ENCODE peak calls at places on chromosome 18, in nine cellular contexts. V is fibroblast of lung; N is pancreas; R is heart left ventricle; W is prostate gland; Q is PC-9; S is GM23338; U is effector memory CD4-positive, alpha-beta T cell; Y is neuronal stem cell. O is an unnamed sample. For H3K4me1 and H3K27me3, the result is how much of the 10 kb centered on the place peaks cover.

GRCh38 chr18:7754725-7755181 is 187.6 kb downstream of the PTPRM start:
- DNase-seq in W (peak), Q (no peak), U (no peak), S (no peak), V (no peak), Y (peak), N (no peak), R (no peak), O (no peak)

GRCh38 chr18:73564073-73564472 is 583.6 kb downstream of the FBXO15 start:
- DNase-seq in Q (peak), W (no peak), V (peak), U (no peak), R (no peak), N (no peak), Y (no peak), S (no peak), O (no peak)

GRCh38 chr18:77262655-77263470 is 13.2 kb downstream of the GALR1 start:
- DNase-seq in V (no peak), N (no peak), Q (peak), W (peak), S (no peak), R (no peak), Y (no peak), U (no peak), O (no peak)

GRCh38 chr18:45408218-45408617 is 207.1 kb upstream of the SLC14A2 start:
- DNase-seq in Y (no peak), N (no peak), Q (no peak), V (peak), R (no peak), U (no peak), W (no peak), S (no peak), O (no peak)

GRCh38 chr18:13615432-13615861 is 110.9 kb downstream of the FAM210A start:
- DNase-seq in R (no peak), Y (no peak), S (no peak), W (no peak), N (no peak), V (peak), U (no peak), Q (no peak), O (no peak)

GRCh38 chr18:12359515-12359927 is 17.5 kb downstream of the AFG3L2 start:
- DNase-seq in W (no peak), Y (no peak), R (no peak), S (no peak), N (no peak), U (no peak), V (peak), Q (no peak), O (no peak)

GRCh38 chr18:36284671-36285295 is 12.7 kb upstream of the FHOD3 start:
- DNase-seq in Q (peak), W (peak), R (no peak), Y (peak), S (peak), U (no peak), V (peak), N (no peak), O (no peak)

GRCh38 chr18:9876867-9877654 is 8.7 kb upstream of the TXNDC2 start:
- DNase-seq in S (peak), N (no peak), U (no peak), W (no peak), R (no peak), Y (no peak), Q (peak), V (peak), O (no peak)

GRCh38 chr18:47265197-47265596 is 13.7 kb upstream of the SKOR2 start:
- DNase-seq in U (no peak), S (no peak), W (no peak), Q (no peak), N (no peak), R (no peak), V (peak), Y (no peak), O (no peak)

GRCh38 chr18:75173125-75173432 is 35.9 kb downstream of the PTGR3 start:
- DNase-seq in Q (no peak), U (no peak), V (no peak), Y (no peak), S (peak), W (no peak), R (no peak), N (no peak), O (no peak)

GRCh38 chr18:26082475-26082874 is 7.9 kb downstream of the SS18 start:
- DNase-seq in V (peak), U (no peak), Q (no peak), R (no peak), W (no peak), N (no peak), Y (no peak), S (no peak), O (no peak)

GRCh38 chr18:22709288-22710060 is 223.7 kb upstream of the RBBP8 start:
- DNase-seq in N (no peak), S (no peak), V (peak), U (no peak), Q (no peak), Y (no peak), R (no peak), W (no peak), O (no peak)

GRCh38 chr18:76889086-76889699 is 66.8 kb downstream of the ZNF236 start:
- DNase-seq in S (no peak), R (no peak), Q (no peak), N (no peak), U (no peak), Y (no peak), W (no peak), V (no peak), O (no peak)

GRCh38 chr18:63249781-63250180 is 69.8 kb downstream of the BCL2 start:
- DNase-seq in U (no peak), Q (no peak), Y (no peak), N (no peak), W (peak), V (no peak), R (no peak), S (no peak), O (no peak)

GRCh38 chr18:37261246-37261927 is 304.2 kb downstream of the CELF4 start:
- DNase-seq in V (no peak), R (peak), N (no peak), U (no peak), W (no peak), Y (no peak), Q (no peak), S (no peak), O (peak)

GRCh38 chr18:50607374-50607933 is 47.6 kb downstream of the MAPK4 start:
- DNase-seq in S (no peak), N (no peak), W (no peak), R (no peak), V (no peak), Y (no peak), U (no peak), Q (no peak), O (no peak)

GRCh38 chr18:52337286-52337685 is 2.7 kb upstream of the DCC start:
- DNase-seq in N (no peak), S (no peak), Q (no peak), W (no peak), U (no peak), V (peak), R (no peak), Y (no peak), O (no peak)

GRCh38 chr18:76058146-76058545 is 436.9 kb downstream of the ZNF516 start:
- DNase-seq in U (no peak), W (no peak), S (no peak), R (no peak), Y (no peak), Q (no peak), V (no peak), N (no peak), O (no peak)

GRCh38 chr18:2301316-2301715 is 270.0 kb downstream of the METTL4 start:
- DNase-seq in S (no peak), Y (no peak), W (no peak), R (no peak), U (no peak), Q (no peak), V (no peak), N (no peak), O (no peak)

GRCh38 chr18:63368611-63369010 is 1.6 kb upstream of the KDSR start:
- DNase-seq in R (no peak), V (no peak), Y (no peak), W (no peak), N (no peak), Q (no peak), U (no peak), S (no peak), O (no peak)

GRCh38 chr18:39586696-39587095 is 2021.1 kb upstream of the CELF4 start:
- DNase-seq in Y (no peak), R (no peak), Q (no peak), S (no peak), V (no peak), U (no peak), W (no peak), N (no peak), O (no peak)

GRCh38 chr18:26656401-26656943 is 108.1 kb upstream of the KCTD1 start:
- DNase-seq in Y (peak), Q (no peak), W (no peak), U (no peak), N (no peak), R (no peak), V (no peak), S (no peak), O (no peak)

GRCh38 chr18:54284967-54285785 is 15.9 kb downstream of the POLI start:
- DNase-seq in Q (no peak), Y (no peak), V (peak), U (peak), R (no peak), N (no peak), S (no peak), W (no peak), O (no peak)

GRCh38 chr18:65988371-65988770 is 237.6 kb downstream of the CDH7 start:
- DNase-seq in W (no peak), U (no peak), S (no peak), R (no peak), Q (no peak), N (no peak), Y (no peak), V (no peak), O (no peak)

GRCh38 chr18:8783335-8783993 is 78.1 kb downstream of the MTCL1 start:
- DNase-seq in U (no peak), V (no peak), N (no peak), W (no peak), S (no peak), Y (no peak), Q (no peak), R (no peak), O (no peak)

GRCh38 chr18:36354989-36355388 is 57.5 kb downstream of the FHOD3 start:
- DNase-seq in Q (no peak), S (no peak), Y (no peak), W (no peak), U (no peak), N (no peak), R (no peak), V (peak), O (no peak)

GRCh38 chr18:35030234-35030989 is 10.8 kb upstream of the MAPRE2 start:
- DNase-seq in N (no peak), Y (no peak), V (no peak), Q (no peak), W (no peak), S (no peak), U (no peak), R (no peak), O (no peak)

GRCh38 chr18:35027206-35027605 is 14.0 kb upstream of the MAPRE2 start:
- DNase-seq in N (no peak), Y (no peak), Q (no peak), V (no peak), U (no peak), W (no peak), S (no peak), R (no peak), O (no peak)

GRCh38 chr18:35028556-35028955 is 12.7 kb upstream of the MAPRE2 start:
- DNase-seq in N (no peak), R (no peak), Y (no peak), V (peak), Q (no peak), W (no peak), U (no peak), S (no peak), O (no peak)

GRCh38 chr18:35029770-35030169 is 11.4 kb upstream of the MAPRE2 start:
- DNase-seq in N (no peak), R (no peak), V (no peak), Y (no peak), U (no peak), S (no peak), W (no peak), Q (no peak), O (no peak)

DNA sequence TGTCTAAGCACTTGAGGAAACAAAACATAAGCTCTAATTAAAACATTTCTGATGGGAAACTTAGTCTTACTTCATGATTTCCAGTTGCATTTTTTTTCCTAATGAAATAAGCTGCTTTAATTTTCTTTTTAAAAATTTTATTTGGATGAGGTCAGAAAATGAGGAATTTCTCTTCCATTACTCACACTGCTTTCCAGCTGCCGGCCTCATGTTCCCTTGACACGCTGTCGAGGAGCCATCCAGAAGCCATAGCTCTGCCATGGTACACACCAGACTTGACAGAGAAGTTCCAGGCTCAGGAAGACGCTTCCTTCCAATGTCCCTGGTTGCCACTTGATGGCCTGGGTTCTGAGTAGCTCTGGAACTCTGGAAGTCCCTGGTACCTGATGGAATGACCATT is 12.1 kb upstream of the MAPRE2 start:
- DNase-seq in R (no peak), S (no peak), U (no peak), Q (no peak), N (no peak), W (no peak), V (peak), Y (no peak), O (no peak)
- H3K4me3 ChIP-seq in R (no peak), S (no peak), U (peak), Q (no peak), N (no peak), W (no peak), V (no peak), Y (no peak), O (no peak)

DNA sequence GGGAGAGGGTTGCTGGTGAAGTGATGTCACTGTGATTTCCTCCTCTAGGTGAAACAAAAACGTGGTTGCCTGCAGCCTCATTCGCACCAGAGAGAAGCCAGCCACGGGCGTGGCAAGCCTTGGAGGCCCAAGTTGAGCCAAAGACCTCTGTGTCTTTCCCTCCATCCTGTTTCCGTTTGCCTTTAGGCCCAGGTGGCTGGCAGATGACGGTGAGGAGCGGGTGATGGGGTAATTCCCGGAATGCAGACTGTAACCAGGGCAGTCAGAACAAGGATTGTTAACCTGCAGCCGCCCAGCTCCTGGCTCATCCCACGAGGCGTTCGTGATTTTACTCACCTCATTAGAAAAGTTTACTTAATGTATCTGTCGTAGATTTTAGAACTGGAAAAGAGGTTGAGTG is 14.4 kb downstream of the CTIF start:
- DNase-seq in S (no peak), N (no peak), U (no peak), V (no peak), R (no peak), Q (no peak), W (no peak), Y (no peak), O (no peak)
- H3K4me1 ChIP-seq in S (under half), N (under half), U (under half), V (under half), R (under half), Q (under half), W (under half), Y (under half), O (under half)

GRCh38 chr18:78765142-78765541 is 214.5 kb upstream of the SALL3 start:
- DNase-seq in N (no peak), R (no peak), U (no peak), Y (no peak), Q (no peak), S (no peak), W (no peak), V (no peak), O (no peak)
- H3K27me3 ChIP-seq in N (under half), R (under half), U (under half), Y (under half), Q (half or more), S (under half), W (under half), V (under half), O (under half)

GRCh38 chr18:33579868-33580205 is 1.8 kb downstream of the ASXL3 start:
- DNase-seq in N (no peak), V (no peak), Q (no peak), S (no peak), W (no peak), R (no peak), U (no peak), Y (no peak), O (no peak)

GRCh38 chr18:33576999-33577687 is 876 bp upstream of the ASXL3 start:
- DNase-seq in V (no peak), Y (no peak), S (no peak), R (no peak), N (no peak), U (no peak), Q (no peak), W (no peak), O (no peak)

GRCh38 chr18:33577688-33578370 is at the start of gene ASXL3:
- DNase-seq in N (peak), W (peak), U (no peak), Q (no peak), S (peak), R (peak), V (peak), Y (peak), O (no peak)

GRCh38 chr18:33579147-33579867 is 1.3 kb downstream of the ASXL3 start:
- DNase-seq in N (no peak), V (peak), W (no peak), Y (peak), Q (no peak), S (peak), U (no peak), R (no peak), O (no peak)

DNA sequence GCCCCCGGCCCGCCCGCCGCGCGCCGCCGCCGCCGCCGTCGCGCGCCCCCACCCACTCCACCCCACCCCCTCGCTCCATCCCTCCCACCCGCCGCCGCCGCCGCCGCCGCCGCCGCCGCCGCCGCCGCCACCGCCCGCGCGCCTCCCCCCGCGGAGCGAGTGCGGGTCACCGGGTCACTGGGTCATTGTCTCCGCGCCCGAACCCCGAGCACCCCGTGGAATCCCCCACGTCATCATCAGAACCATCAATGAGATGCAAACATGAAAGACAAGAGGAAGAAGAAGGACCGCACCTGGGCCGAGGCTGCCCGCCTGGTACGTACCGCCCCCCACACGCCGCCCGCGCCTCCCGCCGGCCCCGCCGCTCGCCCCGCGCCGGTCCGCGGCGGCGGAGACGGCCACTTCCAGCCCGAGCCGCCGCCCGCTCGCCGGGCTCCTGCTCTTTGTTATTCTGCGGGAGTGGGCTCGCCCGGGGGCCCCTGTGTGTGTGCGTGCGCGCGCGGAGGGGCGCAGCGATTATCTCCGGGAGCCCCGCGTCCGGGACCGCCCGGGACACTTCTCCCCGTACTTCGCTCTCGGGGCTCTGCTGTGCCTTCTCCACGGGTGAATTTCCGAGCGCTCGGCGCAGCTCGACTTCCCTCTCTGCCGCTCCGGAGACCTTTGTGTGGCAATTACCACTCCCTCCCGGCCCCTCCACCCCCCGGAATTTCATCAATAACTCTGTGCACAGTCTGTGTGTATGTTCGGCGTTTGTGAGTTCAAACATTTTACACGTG is 540 bp downstream of the ASXL3 start:
- DNase-seq in W (peak), R (peak), Q (no peak), Y (peak), S (peak), N (peak), V (no peak), U (no peak), O (no peak)
- H3K4me3 ChIP-seq in W (peak), R (peak), Q (no peak), Y (peak), S (peak), N (peak), V (peak), U (no peak), O (peak)